ENCODE peak calls at places on chromosome 6, in five cellular contexts. D is CD8-positive, alpha-beta memory T cell; V is thoracic aorta; U is neural progenitor cell; P is hepatocyte. F is an unnamed sample.
A peak's percentile ranks its signal among the peaks of the same experiment; 100 is the strongest.

GRCh38 chr6:56848105-56848504 is 106.8 kb upstream of the BEND6 start:
- DNase-seq in D (no peak), V (no peak), U (no peak), P (no peak), F (no peak)

GRCh38 chr6:113585246-113585645 is 271.9 kb upstream of the MARCKS start:
- DNase-seq in D (no peak), V (no peak), U (no peak), P (no peak), F (no peak)

GRCh38 chr6:12343440-12344162 is 53.4 kb downstream of the EDN1 start:
- DNase-seq in D (no peak), V (no peak), U (no peak), P (peak; percentile 69), F (no peak)

GRCh38 chr6:101085327-101085726 is 204.2 kb upstream of the ASCC3 start:
- DNase-seq in D (no peak), V (no peak), U (peak; percentile 18), P (no peak), F (no peak)

GRCh38 chr6:12957321-12958051 is 240.9 kb downstream of the PHACTR1 start:
- DNase-seq in D (no peak), V (peak; percentile 63), U (peak; percentile 41), P (peak; percentile 69), F (peak; percentile 10)

GRCh38 chr6:15431762-15432495 is 186.1 kb downstream of the JARID2 start:
- DNase-seq in D (no peak), V (no peak), U (peak; percentile 67), P (peak; percentile 38), F (no peak)

GRCh38 chr6:16286151-16286522 is 47.8 kb downstream of the GMPR start:
- DNase-seq in D (peak; percentile 17), V (no peak), U (peak; percentile 81), P (peak; percentile 75), F (no peak)

GRCh38 chr6:39240155-39240757 is 11.0 kb upstream of the KCNK5 start:
- DNase-seq in D (no peak), V (no peak), U (no peak), P (no peak), F (no peak)

GRCh38 chr6:28653876-28654275 is 128.2 kb downstream of the GPX5 start:
- DNase-seq in D (no peak), V (no peak), U (no peak), P (no peak), F (no peak)

GRCh38 chr6:110214338-110214737 is 34.1 kb downstream of the CDC40 start:
- DNase-seq in D (no peak), V (no peak), U (no peak), P (no peak), F (no peak)
- H3K36me3 ChIP-seq in D (peaks cover 57% of the 10 kb centered on the region), V (peaks cover 44% of the 10 kb centered on the region), U (peaks cover 14% of the 10 kb centered on the region), P (no peaks in the 10 kb centered on the region), F (peaks cover 5% of the 10 kb centered on the region)

GRCh38 chr6:111772274-111772780 is 100.9 kb downstream of the FYN start:
- DNase-seq in D (no peak), V (no peak), U (no peak), P (no peak), F (no peak)
- H3K4me1 ChIP-seq in D (peaks cover 88% of the 10 kb centered on the region), V (no peaks in the 10 kb centered on the region), U (peaks cover 14% of the 10 kb centered on the region), P (no peaks in the 10 kb centered on the region), F (peaks cover 74% of the 10 kb centered on the region)

GRCh38 chr6:88165087-88165876 is 865 bp downstream of the CNR1 start:
- DNase-seq in D (no peak), V (no peak), U (no peak), P (peak; percentile 5), F (no peak)
- H3K4me3 ChIP-seq in D (no peak overlapping the region), V (peak overlapping the region; percentile 90), U (peak overlapping the region; percentile 63), P (peak overlapping the region; percentile 84), F (no peak overlapping the region)

GRCh38 chr6:21050930-21051329 is 516.7 kb downstream of the CDKAL1 start:
- DNase-seq in D (no peak), V (no peak), U (no peak), P (no peak), F (no peak)

GRCh38 chr6:21045135-21045616 is 510.9 kb downstream of the CDKAL1 start:
- DNase-seq in D (no peak), V (no peak), U (no peak), P (no peak), F (no peak)

GRCh38 chr6:21048047-21048446 is 513.8 kb downstream of the CDKAL1 start:
- DNase-seq in D (no peak), V (no peak), U (no peak), P (no peak), F (no peak)

GRCh38 chr6:21049572-21049971 is 515.3 kb downstream of the CDKAL1 start:
- DNase-seq in D (no peak), V (no peak), U (no peak), P (no peak), F (no peak)

DNA sequence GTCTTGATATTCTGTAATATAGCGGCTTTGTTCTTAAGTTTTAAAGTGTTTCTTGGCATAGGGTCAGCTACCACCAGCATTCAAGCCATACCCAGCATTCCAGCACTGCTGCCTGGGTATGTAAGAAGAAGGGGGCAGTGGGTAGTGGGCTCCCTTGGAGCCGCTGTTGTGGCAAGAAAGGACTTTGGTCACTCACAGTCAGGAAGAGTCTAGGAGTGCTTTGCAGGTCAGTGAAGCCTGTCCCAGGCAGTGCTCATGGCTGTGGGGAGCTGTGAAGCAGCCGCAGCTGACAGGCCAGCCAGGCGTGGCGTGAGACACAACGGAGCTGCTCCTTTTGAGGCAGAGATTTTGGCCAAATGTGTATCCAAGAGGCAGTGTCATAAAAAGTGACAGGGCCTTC is 512.0 kb downstream of the CDKAL1 start:
- DNase-seq in D (no peak), V (no peak), U (no peak), P (no peak), F (no peak)
- H3K36me3 ChIP-seq in D (no peaks in the 10 kb centered on the region), V (no peaks in the 10 kb centered on the region), U (no peaks in the 10 kb centered on the region), P (no peaks in the 10 kb centered on the region), F (no peaks in the 10 kb centered on the region)

DNA sequence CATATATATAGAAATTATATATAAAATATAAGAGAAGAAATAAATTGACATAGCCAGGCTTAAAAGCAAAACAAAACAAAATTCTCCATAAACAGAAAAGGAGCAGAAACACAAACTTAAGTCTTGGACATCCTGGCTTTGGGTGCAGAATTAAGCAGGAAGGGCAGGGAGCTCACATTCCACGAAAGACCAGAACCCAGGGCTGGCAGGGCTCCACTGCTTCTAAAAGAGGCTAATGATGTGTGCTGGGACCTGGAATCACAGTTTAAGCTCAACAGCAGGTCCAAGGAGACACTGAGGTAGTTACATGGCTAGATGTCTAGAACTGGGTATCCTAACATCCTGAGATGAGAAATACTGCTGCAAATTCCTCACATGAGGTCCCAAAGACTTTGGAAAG is 210.3 kb downstream of the WDR27 start:
- DNase-seq in D (no peak), V (no peak), U (no peak), P (no peak), F (no peak)
- H3K4me1 ChIP-seq in D (no peaks in the 10 kb centered on the region), V (peaks cover 20% of the 10 kb centered on the region), U (no peaks in the 10 kb centered on the region), P (peaks cover 6% of the 10 kb centered on the region), F (no peaks in the 10 kb centered on the region)

DNA sequence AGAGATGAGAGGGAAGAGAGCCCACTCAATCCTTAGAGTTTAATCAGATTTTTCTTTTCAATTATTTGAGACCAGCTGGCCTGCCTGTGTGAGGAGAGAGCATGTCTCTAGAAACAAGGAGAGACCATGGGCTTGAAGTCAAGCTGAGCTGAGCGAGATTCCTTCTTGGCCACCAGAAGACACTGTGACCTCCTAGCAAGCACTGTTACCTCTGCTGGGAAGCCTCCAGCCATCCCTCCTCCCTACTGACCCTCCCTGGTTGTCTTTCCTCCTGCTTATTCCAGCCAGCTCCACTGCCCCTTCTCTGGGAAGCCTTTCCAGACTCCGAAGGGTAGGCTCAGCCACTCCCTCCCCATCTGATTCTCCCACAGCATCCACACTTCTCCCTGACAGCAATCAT is 110.0 kb downstream of the SCML4 start:
- DNase-seq in D (no peak), V (no peak), U (no peak), P (no peak), F (no peak)
- H3K4me3 ChIP-seq in D (no peak overlapping the region), V (no peak overlapping the region), U (no peak overlapping the region), P (no peak overlapping the region), F (no peak overlapping the region)